ENCODE peak calls at places on chromosomes 3 and 15, in four cellular contexts. G, R, Q and O are unnamed samples.

GRCh38 chr3:175777965-175778364 is 918.8 kb downstream of the NAALADL2 start:
- DNase-seq in R (no peak), G (no peak), Q (no peak), O (no peak)

GRCh38 chr15:40891810-40892448 is 2.3 kb upstream of the VPS18 start:
- DNase-seq in R (peak), G (peak), Q (no peak), O (peak)

GRCh38 chr3:61928020-61928419 is 366.6 kb downstream of the PTPRG start:
- DNase-seq in Q (no peak), G (no peak), R (no peak), O (peak)

GRCh38 chr3:42189071-42189470 is 76.9 kb downstream of the CCK start:
- DNase-seq in G (no peak), R (no peak), Q (no peak), O (no peak)

GRCh38 chr15:95025924-95026728 is 794.8 kb downstream of the MCTP2 start:
- DNase-seq in R (no peak), G (peak), Q (no peak), O (peak)

GRCh38 chr3:105798381-105798934 is 70.4 kb downstream of the CBLB start:
- DNase-seq in R (no peak), G (no peak), Q (no peak), O (no peak)

GRCh38 chr15:83654379-83655236 is 685 bp downstream of the ADAMTSL3 start:
- DNase-seq in Q (no peak), R (no peak), G (no peak), O (no peak)

GRCh38 chr3:69104585-69104984 is 17.8 kb downstream of the LMOD3 start:
- DNase-seq in G (no peak), Q (no peak), R (no peak), O (no peak)

GRCh38 chr3:104596551-104596950 is 770.2 kb upstream of the ALCAM start:
- DNase-seq in R (no peak), Q (no peak), G (no peak), O (peak)

GRCh38 chr3:184338538-184338945 is 1.1 kb downstream of the FAM131A start:
- DNase-seq in R (no peak), Q (no peak), G (no peak), O (no peak)

GRCh38 chr3:186651678-186652215 is 11.5 kb downstream of the FETUB start:
- DNase-seq in G (no peak), R (no peak), Q (no peak), O (no peak)

GRCh38 chr3:158105124-158105709 is 1.0 kb downstream of the SHOX2 start:
- DNase-seq in G (no peak), Q (no peak), R (no peak), O (peak)

GRCh38 chr15:66027268-66027806 is 158.0 kb downstream of the RAB11A start:
- DNase-seq in R (peak), Q (no peak), G (no peak), O (peak)

GRCh38 chr15:90597477-90598052 is 67.8 kb downstream of the CRTC3 start:
- DNase-seq in Q (no peak), G (peak), R (no peak), O (no peak)

GRCh38 chr3:172836390-172836997 is 86.0 kb downstream of the ECT2 start:
- DNase-seq in G (peak), R (no peak), Q (no peak), O (peak)

GRCh38 chr15:44738340-44738984 is 2.1 kb downstream of the TRIM69 start:
- DNase-seq in G (no peak), R (peak), Q (no peak), O (peak)

GRCh38 chr3:172530566-172530965 is 7.3 kb upstream of the TNFSF10 start:
- DNase-seq in Q (no peak), G (peak), R (no peak), O (no peak)

GRCh38 chr3:52495096-52495495 is at the start of gene STAB1:
- DNase-seq in G (no peak), R (no peak), Q (no peak), O (no peak)

GRCh38 chr3:148789156-148789555 is 38.5 kb upstream of the CPB1 start:
- DNase-seq in G (no peak), Q (no peak), R (no peak), O (peak)

GRCh38 chr3:98185180-98185579 is 18.7 kb downstream of the OR5H15 start:
- DNase-seq in Q (no peak), R (no peak), G (no peak), O (peak)

GRCh38 chr3:61637088-61638051 is 76.0 kb downstream of the PTPRG start:
- DNase-seq in G (no peak), R (no peak), Q (peak), O (peak)

GRCh38 chr3:8301977-8302589 is 199.5 kb upstream of the LMCD1 start:
- DNase-seq in R (peak), G (no peak), Q (no peak), O (peak)

GRCh38 chr15:75891895-75892294 is 11.8 kb upstream of the FBXO22 start:
- DNase-seq in Q (no peak), G (no peak), R (no peak), O (peak)

GRCh38 chr15:77145370-77145769 is 74.5 kb upstream of the TSPAN3 start:
- DNase-seq in R (no peak), Q (no peak), G (no peak), O (no peak)

GRCh38 chr3:123229145-123229544 is 27.4 kb downstream of the SEC22A start:
- DNase-seq in G (no peak), Q (no peak), R (no peak), O (peak)

GRCh38 chr3:40237892-40238571 is 71.5 kb upstream of the EIF1B start:
- DNase-seq in Q (no peak), R (no peak), G (no peak), O (peak)

GRCh38 chr3:13890377-13891016 is 10.6 kb upstream of the WNT7A start:
- DNase-seq in G (peak), R (no peak), Q (no peak), O (no peak)